ENCODE peak calls at places on chromosome 18, in six cellular contexts. F, J, V, I, B and T are unnamed samples. For H3K4me1, the result is how much of the 10 kb centered on the place peaks cover.

GRCh38 chr18:13605477-13605876 is 120.9 kb downstream of the FAM210A start:
- DNase-seq in F (no peak), J (no peak), V (no peak), I (no peak), B (no peak), T (no peak)

GRCh38 chr18:10006261-10006903 is 92.6 kb downstream of the VAPA start:
- DNase-seq in F (peak), J (peak), V (peak), I (no peak), B (no peak), T (no peak)

GRCh38 chr18:7021994-7022840 is 95.4 kb downstream of the LAMA1 start:
- DNase-seq in F (no peak), J (peak), V (peak), I (no peak), B (no peak), T (no peak)

GRCh38 chr18:12308386-12309100 is 502 bp downstream of the TUBB6 start:
- DNase-seq in F (peak), J (peak), V (no peak), I (peak), B (peak), T (peak)

GRCh38 chr18:28332071-28332470 is 155.1 kb upstream of the CDH2 start:
- DNase-seq in F (no peak), J (no peak), V (no peak), I (no peak), B (no peak), T (no peak)

GRCh38 chr18:470661-471501 is 29.6 kb downstream of the COLEC12 start:
- DNase-seq in F (peak), J (peak), V (no peak), I (no peak), B (no peak), T (no peak)

GRCh38 chr18:39211461-39211860 is 1645.9 kb upstream of the CELF4 start:
- DNase-seq in F (no peak), J (no peak), V (no peak), I (no peak), B (no peak), T (no peak)

GRCh38 chr18:43534511-43534910 is 257.2 kb upstream of the SYT4 start:
- DNase-seq in F (peak), J (peak), V (no peak), I (no peak), B (no peak), T (no peak)

GRCh38 chr18:73777356-73778051 is 370.1 kb downstream of the FBXO15 start:
- DNase-seq in F (no peak), J (no peak), V (no peak), I (no peak), B (no peak), T (no peak)

GRCh38 chr18:76564636-76565237 is 69.7 kb upstream of the ZNF516 start:
- DNase-seq in F (no peak), J (no peak), V (no peak), I (no peak), B (no peak), T (no peak)
- H3K4me3 ChIP-seq in F (peak), J (peak), V (no peak), I (peak), B (peak), T (no peak)

GRCh38 chr18:79403723-79404566 is 8.2 kb downstream of the NFATC1 start:
- DNase-seq in F (no peak), J (no peak), V (no peak), I (no peak), B (peak), T (peak)
- H3K4me1 ChIP-seq in F (under half), J (under half), V (half or more), I (half or more), B (half or more), T (under half)

DNA sequence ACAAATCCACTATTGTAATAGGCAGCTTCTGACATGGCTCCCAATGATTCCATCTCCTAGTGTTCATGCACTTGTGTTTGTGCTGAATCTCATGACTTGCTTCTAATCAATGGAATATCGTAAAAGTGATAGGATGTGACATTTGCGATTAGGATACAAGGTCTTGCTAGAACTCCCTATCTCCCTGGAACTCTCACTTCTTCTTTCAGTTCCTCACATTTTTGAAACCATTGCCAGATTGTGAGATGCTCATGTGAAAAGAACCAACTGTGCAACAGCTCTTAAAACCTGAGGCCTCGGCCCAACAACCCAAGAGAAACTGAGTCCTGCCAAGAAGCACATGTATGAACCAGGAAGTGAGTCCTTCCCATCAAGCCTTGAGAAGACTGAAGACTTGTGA is 226.9 kb upstream of the DTNA start:
- DNase-seq in F (no peak), J (no peak), V (no peak), I (no peak), B (no peak), T (no peak)
- H3K4me3 ChIP-seq in F (no peak), J (no peak), V (no peak), I (no peak), B (no peak), T (no peak)

GRCh38 chr18:8339958-8340357 is 269.3 kb upstream of the RAB12 start:
- DNase-seq in F (no peak), J (no peak), V (no peak), I (peak), B (peak), T (no peak)
- H3K4me1 ChIP-seq in F (under half), J (under half), V (under half), I (under half), B (under half), T (under half)

DNA sequence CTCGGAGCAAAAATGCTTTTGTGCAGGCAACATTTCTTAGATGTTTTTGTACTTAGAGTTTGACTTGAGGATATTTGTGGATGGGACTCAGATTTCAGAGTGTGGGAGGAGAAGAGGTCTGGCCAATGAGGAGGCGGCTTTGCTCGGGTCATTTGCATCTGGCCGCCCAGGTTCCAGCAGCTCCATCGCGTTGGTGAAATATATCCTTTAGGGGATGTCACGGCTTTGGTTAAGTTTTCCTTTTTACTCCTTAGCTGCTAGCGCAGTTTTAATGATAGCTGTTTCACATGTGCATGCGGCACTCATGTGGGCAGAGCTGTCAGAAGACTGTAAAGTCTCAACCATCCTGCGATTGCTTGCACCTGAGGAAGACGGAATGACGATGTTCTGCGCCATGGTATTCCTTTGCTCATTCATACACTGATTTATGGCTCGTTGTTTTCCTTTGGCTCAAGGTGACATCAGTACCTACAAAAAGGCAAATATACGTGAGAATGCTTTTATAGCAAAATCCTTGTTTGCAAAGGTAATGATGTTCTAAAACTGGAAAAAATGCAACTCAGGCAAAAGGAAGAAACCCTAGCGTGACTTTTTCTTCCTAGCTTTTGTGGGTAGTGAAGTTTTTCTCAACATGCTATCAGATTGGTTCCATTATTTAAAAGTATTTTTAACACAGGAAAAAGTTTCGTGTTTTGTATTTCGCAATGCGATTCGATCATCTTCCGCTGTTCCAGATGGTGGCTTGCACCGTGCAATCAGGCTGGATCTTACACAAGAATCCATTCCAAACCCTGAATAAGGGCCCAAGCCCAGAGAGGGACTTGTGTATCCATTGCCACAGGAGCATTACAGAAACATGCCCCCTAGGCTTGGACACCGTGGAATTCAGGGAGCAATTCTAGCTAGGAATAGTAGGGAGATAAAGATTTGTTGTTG is 70.5 kb upstream of the ZNF516 start:
- DNase-seq in F (peak), J (peak), V (no peak), I (peak), B (peak), T (peak)
- H3K4me3 ChIP-seq in F (peak), J (peak), V (no peak), I (peak), B (peak), T (peak)

GRCh38 chr18:57744211-57744694 is 58.9 kb downstream of the ATP8B1 start:
- DNase-seq in F (peak), J (peak), V (no peak), I (no peak), B (no peak), T (peak)

GRCh38 chr18:57743008-57743407 is 60.1 kb downstream of the ATP8B1 start:
- DNase-seq in F (peak), J (peak), V (no peak), I (no peak), B (no peak), T (no peak)

GRCh38 chr18:57737661-57738060 is 65.5 kb downstream of the ATP8B1 start:
- DNase-seq in F (peak), J (peak), V (no peak), I (peak), B (peak), T (peak)

GRCh38 chr18:57738078-57738477 is 65.0 kb downstream of the ATP8B1 start:
- DNase-seq in F (no peak), J (no peak), V (no peak), I (no peak), B (no peak), T (no peak)

GRCh38 chr18:57741273-57741672 is 61.8 kb downstream of the ATP8B1 start:
- DNase-seq in F (peak), J (no peak), V (no peak), I (no peak), B (no peak), T (no peak)
- H3K4me1 ChIP-seq in F (under half), J (under half), V (under half), I (under half), B (under half), T (under half)

DNA sequence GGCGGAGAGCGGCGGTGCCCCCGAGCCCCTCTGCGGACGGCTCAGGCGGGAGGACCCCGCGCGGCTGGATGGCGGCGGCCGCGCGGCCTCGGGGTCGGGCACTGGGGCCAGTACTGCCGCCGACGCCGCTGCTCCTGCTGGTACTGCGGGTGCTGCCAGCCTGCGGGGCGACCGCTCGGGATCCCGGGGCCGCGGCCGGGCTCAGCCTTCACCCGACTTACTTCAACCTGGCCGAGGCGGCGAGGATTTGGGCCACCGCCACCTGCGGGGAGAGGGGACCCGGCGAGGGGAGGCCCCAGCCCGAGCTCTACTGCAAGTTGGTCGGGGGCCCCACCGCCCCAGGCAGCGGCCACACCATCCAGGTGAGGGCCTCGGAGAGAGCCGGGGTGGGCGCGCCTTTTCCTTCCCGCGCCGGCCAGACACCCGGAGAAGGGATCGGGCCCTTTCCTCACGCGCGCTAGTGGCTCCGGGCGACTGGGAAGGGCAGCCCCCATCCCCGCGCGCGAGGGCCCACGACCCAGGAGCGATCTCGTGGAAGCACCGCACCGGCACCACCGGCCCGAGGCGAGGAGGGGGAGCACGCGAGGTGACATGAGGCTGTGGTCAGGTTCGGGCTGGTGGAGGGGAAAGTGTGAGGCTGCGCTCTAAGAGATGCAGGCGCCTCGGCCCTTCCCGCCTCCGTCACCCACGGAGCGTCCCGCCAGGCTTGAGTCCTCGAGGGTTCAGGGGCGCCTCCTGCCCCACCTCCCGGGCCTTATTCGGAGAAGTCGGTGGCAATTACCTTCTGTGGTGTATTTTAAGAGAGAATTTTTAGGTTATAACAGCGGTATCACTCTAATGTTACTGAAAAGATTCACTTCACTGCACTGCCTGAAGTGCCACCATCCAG is 607 bp downstream of the LAMA3 start:
- DNase-seq in F (no peak), J (peak), V (no peak), I (peak), B (peak), T (peak)
- H3K4me3 ChIP-seq in F (peak), J (peak), V (no peak), I (peak), B (peak), T (peak)

GRCh38 chr18:79494936-79495335 is 99.2 kb downstream of the NFATC1 start:
- DNase-seq in F (no peak), J (no peak), V (no peak), I (no peak), B (no peak), T (peak)
- H3K4me1 ChIP-seq in F (under half), J (under half), V (under half), I (under half), B (under half), T (under half)

GRCh38 chr18:76621184-76621583 is 126.1 kb upstream of the ZNF516 start:
- DNase-seq in F (peak), J (no peak), V (no peak), I (no peak), B (no peak), T (no peak)
- H3K4me3 ChIP-seq in F (peak), J (peak), V (no peak), I (no peak), B (no peak), T (no peak)